ENCODE peak calls at places on chromosomes 16 and 17, in nine cellular contexts. N is nephron progenitor cell; T is PC-9; C is skeletal muscle cell; L is stimulated activated CD8-positive, alpha-beta memory T cell treated with anti-CD3 and anti-CD28 coated beads, Interleukin-7, amount 100 ng/mL, for 1 hour; Y is naive thymus-derived CD4-positive, alpha-beta T cell; O is mesenchymal stem cell; K is stimulated activated CD4-positive, alpha-beta T cell treated with anti-CD3 and anti-CD28 coated beads, Interleukin-15, amount 100 ng/mL, for 48 hours; H is activated effector memory CD4-positive, alpha-beta T cell treated with Interleukin-2 at 50 U/mL for 16 hours. F is an unnamed sample.

GRCh38 chr17:17355426-17355825 is 52.3 kb downstream of the NT5M start:
- DNase-seq in Y (no peak), K (no peak), L (no peak), H (no peak), C (no peak), O (no peak), N (no peak), T (no peak), F (no peak)

GRCh38 chr17:51608251-51608933 is 348.0 kb downstream of the UTP18 start:
- DNase-seq in L (no peak), Y (no peak), O (no peak), H (no peak), T (no peak), N (no peak), C (no peak), K (no peak), F (no peak)

GRCh38 chr17:75006653-75007052 is 5.8 kb upstream of the MRPL58 start:
- DNase-seq in Y (no peak), O (no peak), N (no peak), K (no peak), C (no peak), L (no peak), T (no peak), H (no peak), F (no peak)

GRCh38 chr17:16046966-16047365 is 47.3 kb downstream of the TTC19 start:
- DNase-seq in N (no peak), Y (no peak), K (no peak), L (no peak), H (no peak), T (no peak), O (no peak), C (no peak), F (no peak)

GRCh38 chr17:80109713-80110446 is 8.5 kb downstream of the GAA start:
- DNase-seq in L (no peak), C (no peak), Y (no peak), K (no peak), H (no peak), T (no peak), O (no peak), N (no peak), F (no peak)

GRCh38 chr16:85612191-85612800 is 826 bp upstream of the GSE1 start:
- DNase-seq in O (peak), C (peak), N (peak), T (peak), H (peak), Y (no peak), K (no peak), L (no peak), F (peak)

GRCh38 chr17:42797067-42798007 is 1.2 kb downstream of the COA3 start:
- DNase-seq in K (no peak), Y (no peak), O (no peak), L (no peak), C (no peak), N (no peak), T (no peak), H (no peak), F (no peak)

GRCh38 chr16:72542103-72542502 is 370.1 kb upstream of the PMFBP1 start:
- DNase-seq in K (no peak), Y (no peak), H (no peak), O (no peak), L (no peak), T (no peak), C (no peak), N (no peak), F (no peak)

GRCh38 chr16:1724491-1724890 is 18.5 kb downstream of the MAPK8IP3 start:
- DNase-seq in N (no peak), Y (no peak), K (no peak), C (no peak), O (no peak), T (no peak), H (no peak), L (no peak), F (no peak)

GRCh38 chr16:82772215-82772614 is 145.4 kb downstream of the CDH13 start:
- DNase-seq in T (no peak), K (no peak), Y (no peak), H (no peak), L (no peak), O (no peak), C (no peak), N (no peak), F (no peak)

GRCh38 chr17:42018988-42019387 is 902 bp upstream of the NKIRAS2 start:
- DNase-seq in L (no peak), O (no peak), C (no peak), K (no peak), H (no peak), T (no peak), Y (no peak), N (no peak), F (no peak)

GRCh38 chr17:34235389-34236028 is 19.6 kb upstream of the CCL2 start:
- DNase-seq in O (no peak), T (no peak), K (no peak), H (no peak), L (no peak), Y (no peak), C (no peak), N (no peak), F (no peak)

GRCh38 chr16:2085669-2086068 is 37.9 kb downstream of the TSC2 start:
- DNase-seq in O (no peak), Y (no peak), C (no peak), K (no peak), T (no peak), N (no peak), L (no peak), H (no peak), F (no peak)

GRCh38 chr17:78226752-78227454 is 4.5 kb upstream of the TMEM235 start:
- DNase-seq in Y (no peak), T (no peak), L (no peak), K (no peak), C (no peak), O (no peak), N (no peak), H (no peak), F (no peak)

GRCh38 chr16:81530814-81531213 is 86.2 kb downstream of the CMIP start:
- DNase-seq in C (no peak), N (no peak), H (no peak), T (no peak), O (no peak), L (no peak), Y (no peak), K (no peak), F (no peak)

GRCh38 chr16:2596747-2597559 is 59.1 kb downstream of the PDPK1 start:
- DNase-seq in O (no peak), T (no peak), K (no peak), C (no peak), L (no peak), Y (no peak), H (no peak), N (no peak), F (no peak)

GRCh38 chr17:48051706-48052486 is 3.7 kb downstream of the NFE2L1 start:
- DNase-seq in O (peak), T (peak), H (no peak), K (no peak), L (no peak), N (no peak), C (peak), Y (no peak), F (no peak)

GRCh38 chr16:57995721-57996405 is 4.6 kb downstream of the ZNF319 start:
- DNase-seq in L (no peak), H (no peak), Y (no peak), N (no peak), T (no peak), O (no peak), K (no peak), C (no peak), F (no peak)

GRCh38 chr17:40303009-40303657 is 5.8 kb upstream of the RARA start:
- DNase-seq in L (no peak), T (peak), H (no peak), K (no peak), O (peak), Y (no peak), C (no peak), N (no peak), F (peak)

GRCh38 chr16:66476328-66477027 is 49.4 kb downstream of the BEAN1 start:
- DNase-seq in T (no peak), C (no peak), Y (no peak), L (peak), N (peak), H (peak), K (peak), O (peak), F (peak)

GRCh38 chr16:28187595-28188004 is 24.2 kb downstream of the XPO6 start:
- DNase-seq in C (no peak), K (no peak), N (no peak), T (peak), Y (no peak), O (peak), H (no peak), L (no peak), F (peak)

GRCh38 chr17:74369665-74370490 is 2.6 kb downstream of the GPR142 start:
- DNase-seq in T (no peak), C (no peak), Y (no peak), O (no peak), K (no peak), N (no peak), L (no peak), H (no peak), F (no peak)

GRCh38 chr16:24070851-24071250 is 185.3 kb upstream of the CACNG3 start:
- DNase-seq in Y (no peak), C (no peak), N (peak), H (no peak), K (peak), L (no peak), T (no peak), O (no peak), F (peak)

GRCh38 chr17:63545302-63545928 is 4.9 kb upstream of the DCAF7 start:
- DNase-seq in L (no peak), Y (no peak), C (no peak), O (no peak), H (no peak), T (no peak), K (no peak), N (no peak), F (no peak)

GRCh38 chr16:78705694-78706093 is 606.2 kb downstream of the WWOX start:
- DNase-seq in N (no peak), O (peak), T (peak), C (no peak), Y (no peak), H (no peak), K (no peak), L (no peak), F (peak)